ENCODE peak calls at places on chromosome 22, in six cellular contexts. M is ovary, N is adrenal gland, O is colonic mucosa, Z is psoas muscle, V is PC-3. A is an unnamed sample.

GRCh38 chr22:44728761-44729261 is 23.6 kb upstream of the ARHGAP8 start:
- DNase-seq in Z (peak; percentile 51), V (no peak), O (no peak), N (no peak), M (peak; percentile 57), A (no peak)

GRCh38 chr22:25113316-25113721 is 86.3 kb upstream of the CRYBB3 start:
- DNase-seq in O (peak; percentile 55), V (no peak), N (peak; percentile 85), M (no peak), Z (peak; percentile 46), A (no peak)

GRCh38 chr22:19775496-19776325 is 15.1 kb downstream of the TBX1 start:
- DNase-seq in O (no peak), V (no peak), M (no peak), N (no peak), Z (no peak), A (no peak)

GRCh38 chr22:37998543-37998942 is 14.2 kb upstream of the SOX10 start:
- DNase-seq in Z (no peak), V (no peak), N (no peak), O (no peak), M (no peak), A (no peak)

GRCh38 chr22:46576556-46577351 is 39.3 kb upstream of the CELSR1 start:
- DNase-seq in M (peak; percentile 46), N (peak; percentile 64), O (no peak), Z (peak; percentile 64), V (peak; percentile 43), A (peak; percentile 72)

GRCh38 chr22:28019360-28019759 is 100.3 kb upstream of the PITPNB start:
- DNase-seq in O (no peak), M (peak; percentile 17), V (peak; percentile 74), N (peak; percentile 78), Z (peak; percentile 78), A (no peak)

GRCh38 chr22:32932176-32932575 is 126.0 kb downstream of the SYN3 start:
- DNase-seq in O (no peak), M (no peak), V (no peak), Z (no peak), N (no peak), A (no peak)

GRCh38 chr22:37566903-37567798 is 6.9 kb downstream of the CDC42EP1 start:
- DNase-seq in O (peak; percentile 96), Z (peak; percentile 80), M (peak; percentile 85), V (peak; percentile 93), N (peak; percentile 88), A (peak; percentile 84)

GRCh38 chr22:49956914-49957825 is 3.4 kb upstream of the PIM3 start:
- DNase-seq in M (no peak), Z (peak; percentile 13), V (no peak), O (no peak), N (no peak), A (no peak)

GRCh38 chr22:49628351-49629023 is 199.2 kb downstream of the BRD1 start:
- DNase-seq in Z (no peak), N (no peak), V (no peak), O (no peak), M (no peak), A (no peak)

GRCh38 chr22:21669026-21669425 is 3.2 kb downstream of the PPIL2 start:
- DNase-seq in N (no peak), V (peak; percentile 55), O (no peak), M (no peak), Z (no peak), A (no peak)

GRCh38 chr22:39528080-39528661 is 4.4 kb downstream of the RPS19BP1 start:
- DNase-seq in M (no peak), O (no peak), V (no peak), N (no peak), Z (no peak), A (no peak)

GRCh38 chr22:45084400-45084920 is 74.7 kb upstream of the PHF21B start:
- DNase-seq in O (no peak), Z (no peak), N (no peak), M (no peak), V (no peak), A (no peak)

GRCh38 chr22:48786679-48786996 is 1041.0 kb downstream of the BRD1 start:
- DNase-seq in N (no peak), Z (no peak), O (no peak), V (no peak), M (no peak), A (no peak)

GRCh38 chr22:27773236-27773550 is 28.4 kb downstream of the MN1 start:
- DNase-seq in O (no peak), V (no peak), N (no peak), Z (no peak), M (no peak), A (no peak)

GRCh38 chr22:17267661-17268330 is 48.6 kb upstream of the ADA2 start:
- DNase-seq in N (no peak), M (no peak), Z (no peak), O (no peak), V (no peak), A (no peak)
- H3K4me1 ChIP-seq in N (no peaks in the 10 kb centered on the region), M (peaks cover 3% of the 10 kb centered on the region), Z (peaks cover 26% of the 10 kb centered on the region), O (peaks cover 5% of the 10 kb centered on the region), V (no peaks in the 10 kb centered on the region), A (peaks cover 11% of the 10 kb centered on the region)

DNA sequence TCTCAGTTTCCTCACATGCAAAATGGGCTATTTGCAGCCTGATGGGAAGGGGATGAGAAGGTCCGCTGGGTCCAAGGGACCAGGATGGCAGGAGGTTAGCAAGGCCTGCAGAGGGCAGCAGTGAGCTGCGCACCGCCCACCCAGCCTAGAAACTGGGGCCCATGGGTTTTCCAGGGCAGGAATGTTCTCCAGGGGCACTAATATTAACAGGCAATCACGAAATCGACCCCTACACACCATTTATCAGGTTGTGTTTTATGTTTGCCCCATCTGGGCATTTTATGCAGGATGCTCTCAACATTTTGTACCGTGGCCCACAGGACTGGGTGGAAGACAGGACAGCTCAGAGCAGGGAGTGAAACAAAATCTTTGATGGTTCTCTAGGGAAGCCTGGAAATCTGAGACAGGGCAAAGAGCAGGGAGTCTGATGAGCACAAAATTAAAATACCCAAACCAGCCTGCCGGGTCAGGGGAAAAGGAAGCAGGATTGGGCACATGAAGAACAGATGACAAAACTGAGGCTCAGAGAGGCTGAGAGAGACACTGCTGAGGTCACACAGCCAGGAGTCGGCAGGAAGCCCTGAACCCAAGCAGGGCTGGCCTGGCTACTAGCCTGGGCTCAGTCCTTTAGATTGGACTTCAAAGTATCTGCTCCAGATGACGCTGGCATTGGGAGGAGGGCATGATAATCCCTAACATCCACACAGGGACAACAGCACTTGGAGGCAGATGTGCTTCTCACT is 1.6 kb upstream of the BCR start:
- DNase-seq in Z (peak; percentile 60), V (peak; percentile 68), N (peak; percentile 69), M (peak; percentile 73), O (peak; percentile 64), A (peak; percentile 82)
- H3K4me3 ChIP-seq in Z (no peak overlapping the region), V (no peak overlapping the region), N (no peak overlapping the region), M (no peak overlapping the region), O (no peak overlapping the region), A (no peak overlapping the region)

GRCh38 chr22:42641801-42642413 is 1.5 kb upstream of the ATP5MGL start:
- DNase-seq in N (peak; percentile 83), V (no peak), O (no peak), Z (no peak), M (no peak), A (no peak)

GRCh38 chr22:42645341-42645937 is 3.8 kb downstream of the CYB5R3 start:
- DNase-seq in Z (no peak), M (peak; percentile 56), V (no peak), O (no peak), N (peak; percentile 72), A (no peak)

GRCh38 chr22:42644422-42645340 is 4.3 kb upstream of the ATP5MGL start:
- DNase-seq in V (no peak), M (peak; percentile 70), N (peak; percentile 77), O (no peak), Z (peak; percentile 67), A (no peak)

GRCh38 chr22:42643632-42644421 is 3.4 kb upstream of the ATP5MGL start:
- DNase-seq in O (no peak), V (no peak), M (no peak), N (peak; percentile 72), Z (no peak), A (no peak)

DNA sequence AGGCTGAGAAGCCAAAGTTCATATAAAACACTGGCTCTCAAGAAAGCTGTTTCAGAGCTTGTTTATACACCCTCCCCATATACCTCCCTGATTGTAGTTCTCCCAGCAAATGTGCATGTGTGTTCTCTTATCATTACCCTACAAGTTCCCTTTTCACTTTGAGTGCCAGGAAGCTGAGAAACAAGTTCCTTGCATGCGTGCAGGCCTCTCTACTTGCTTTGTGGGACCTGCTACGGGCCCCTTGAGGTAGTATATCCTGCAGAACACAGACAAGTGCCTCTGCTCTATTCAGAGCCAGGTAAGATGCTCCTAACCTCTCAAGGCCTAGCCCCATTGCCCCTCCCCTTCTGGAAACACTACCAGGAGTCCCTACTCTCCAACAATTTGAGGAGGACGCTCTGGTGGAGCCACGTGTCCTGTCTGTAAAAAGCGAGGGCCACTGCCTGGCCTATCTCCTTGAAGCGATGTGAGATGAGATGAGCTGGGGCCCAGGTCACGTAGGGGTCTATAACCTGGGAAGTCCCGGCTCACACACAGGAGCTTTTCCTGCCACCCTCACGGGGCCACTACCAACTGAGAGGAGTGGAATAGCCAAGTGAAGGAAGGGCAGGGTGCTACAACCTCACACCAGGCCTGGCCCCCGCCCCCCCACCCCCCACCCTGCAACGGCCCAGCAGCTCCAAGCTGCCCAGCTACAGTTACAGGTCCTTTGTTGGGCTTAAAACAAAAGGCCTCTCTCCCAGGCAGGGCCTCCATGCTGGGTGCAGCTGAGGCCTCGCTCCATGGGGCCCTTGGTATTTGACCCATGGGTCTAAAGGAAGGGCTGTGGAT is 2.6 kb upstream of the ATP5MGL start:
- DNase-seq in V (no peak), O (no peak), N (no peak), Z (no peak), M (no peak), A (no peak)
- H3K4me1 ChIP-seq in V (peaks cover 4% of the 10 kb centered on the region), O (peaks cover 44% of the 10 kb centered on the region), N (peaks cover 61% of the 10 kb centered on the region), Z (peaks cover 66% of the 10 kb centered on the region), M (peaks cover 42% of the 10 kb centered on the region), A (peaks cover 3% of the 10 kb centered on the region)

GRCh38 chr22:29061773-29062172 is at the start of gene C22orf31:
- DNase-seq in N (no peak), O (no peak), M (no peak), V (no peak), Z (no peak), A (no peak)
- H3K4me3 ChIP-seq in N (no peak within 1 kb of the TSS), O (no peak within 1 kb of the TSS), M (no peak within 1 kb of the TSS), V (no peak within 1 kb of the TSS), Z (no peak within 1 kb of the TSS), A (no peak within 1 kb of the TSS)

DNA sequence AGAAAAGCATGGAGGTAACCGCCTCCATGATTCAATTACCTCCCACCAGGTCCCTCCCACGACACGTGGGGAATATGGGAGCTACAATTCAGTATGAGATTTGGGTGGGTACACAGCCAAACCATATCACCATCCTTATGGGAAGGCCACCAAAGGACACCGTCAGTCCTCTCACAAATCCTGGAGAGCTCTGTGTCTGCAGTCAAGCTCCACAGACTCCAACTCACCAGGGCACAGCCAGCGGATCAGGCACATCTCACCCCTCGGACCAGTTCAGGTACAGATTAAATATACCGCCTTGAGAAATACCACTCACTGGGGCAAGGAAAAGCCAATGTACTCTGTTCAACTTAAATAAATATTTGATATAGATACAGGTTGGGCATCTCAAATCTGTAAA is 100.3 kb downstream of the MICAL3 start:
- DNase-seq in N (no peak), O (no peak), V (no peak), M (no peak), Z (no peak), A (no peak)
- H3K4me1 ChIP-seq in N (peaks cover 47% of the 10 kb centered on the region), O (peaks cover 9% of the 10 kb centered on the region), V (peaks cover 45% of the 10 kb centered on the region), M (peaks cover 55% of the 10 kb centered on the region), Z (peaks cover 69% of the 10 kb centered on the region), A (peaks cover 9% of the 10 kb centered on the region)

A was measured in HAP-1.